ENCODE peak calls at places on chromosomes 11 and 22, in five cellular contexts. T is A549, D is fibroblast of lung, N is cardiac muscle cell, I is Panc1. V is an unnamed sample. For H3K4me1, the result is how much of the 10 kb centered on the place peaks cover.

GRCh38 chr22:43090130-43090789 is 1.1 kb upstream of the TTLL1 start:
- DNase-seq in I (peak), D (peak), N (peak), T (peak), V (peak)

GRCh38 chr11:46277313-46277622 is 194 bp upstream of the CREB3L1 start:
- DNase-seq in N (peak), T (no peak), I (no peak), D (peak), V (peak)

GRCh38 chr11:67468056-67468455 is 995 bp downstream of the TMEM134 start:
- DNase-seq in N (no peak), D (no peak), T (no peak), I (no peak), V (no peak)

GRCh38 chr11:121555172-121555571 is 102.4 kb upstream of the SORL1-AS1 start:
- DNase-seq in T (no peak), I (no peak), N (no peak), D (no peak), V (no peak)

GRCh38 chr11:23284626-23285025 is 424.4 kb upstream of the CCDC179 start:
- DNase-seq in D (peak), T (no peak), N (peak), I (no peak), V (no peak)

GRCh38 chr22:24225044-24225601 is 19.8 kb downstream of the GGT5 start:
- DNase-seq in D (no peak), T (no peak), I (no peak), N (no peak), V (no peak)

GRCh38 chr22:29044657-29045176 is 16.9 kb downstream of the C22orf31 start:
- DNase-seq in N (peak), I (no peak), D (peak), T (no peak), V (peak)

GRCh38 chr11:125166347-125166841 is 1.8 kb downstream of the PKNOX2 start:
- DNase-seq in T (no peak), N (peak), I (no peak), D (peak), V (no peak)

GRCh38 chr11:8605956-8606355 is 11.9 kb upstream of the STK33 start:
- DNase-seq in I (no peak), D (no peak), N (no peak), T (no peak), V (no peak)

GRCh38 chr22:37462983-37463382 is 23.2 kb downstream of the MFNG start:
- DNase-seq in D (peak), I (no peak), T (no peak), N (peak), V (no peak)

GRCh38 chr22:24706050-24706449 is 68.5 kb downstream of the PIWIL3 start:
- DNase-seq in D (no peak), I (no peak), N (peak), T (no peak), V (no peak)

GRCh38 chr22:32354360-32355351 is 3.0 kb upstream of the RFPL3 start:
- DNase-seq in I (no peak), D (peak), T (no peak), N (peak), V (no peak)

GRCh38 chr11:118343981-118344521 is at the start of gene CD3G:
- DNase-seq in D (no peak), T (no peak), I (no peak), N (no peak), V (no peak)

GRCh38 chr22:31394326-31394725 is 5.1 kb upstream of the DRG1 start:
- DNase-seq in D (no peak), N (no peak), I (no peak), T (no peak), V (no peak)

GRCh38 chr22:46795845-46796565 is 33.6 kb downstream of the TBC1D22A start:
- DNase-seq in T (no peak), I (no peak), N (no peak), D (no peak), V (no peak)

GRCh38 chr11:27064086-27064485 is 23.5 kb downstream of the BBOX1 start:
- DNase-seq in D (no peak), T (no peak), N (no peak), I (no peak), V (no peak)

GRCh38 chr11:33476945-33477584 is 219.9 kb downstream of the HIPK3 start:
- DNase-seq in T (no peak), D (peak), N (peak), I (no peak), V (no peak)

GRCh38 chr11:119666463-119667131 is 62.4 kb downstream of the NECTIN1 start:
- DNase-seq in N (peak), D (peak), T (peak), I (peak), V (peak)

GRCh38 chr22:41826430-41827383 is 6.2 kb upstream of the SREBF2 start:
- DNase-seq in I (no peak), D (peak), T (no peak), N (no peak), V (no peak)

GRCh38 chr11:18704698-18705097 is 6.1 kb downstream of the TMEM86A start:
- DNase-seq in I (no peak), N (peak), T (no peak), D (no peak), V (no peak)

GRCh38 chr11:73157141-73158010 is 15.3 kb upstream of the FCHSD2 start:
- DNase-seq in I (no peak), N (peak), T (no peak), D (peak), V (peak)

GRCh38 chr22:48139776-48140175 is 1377.3 kb downstream of the TBC1D22A start:
- DNase-seq in D (no peak), N (no peak), T (no peak), I (no peak), V (no peak)

GRCh38 chr22:23072911-23073491 is 2.7 kb downstream of the GNAZ start:
- DNase-seq in D (no peak), I (no peak), T (no peak), N (no peak), V (peak)

GRCh38 chr11:69718147-69718546 is 14.3 kb upstream of the FGF19 start:
- DNase-seq in T (peak), D (peak), I (no peak), N (peak), V (peak)

GRCh38 chr11:20032577-20033265 is 127.6 kb downstream of the DBX1 start:
- DNase-seq in I (no peak), D (no peak), N (no peak), T (no peak), V (no peak)

GRCh38 chr11:86816251-86816726 is 15.9 kb downstream of the PRSS23 start:
- DNase-seq in T (no peak), N (peak), I (no peak), D (peak), V (peak)

GRCh38 chr11:72411623-72412532 is 22.5 kb downstream of the CLPB start:
- DNase-seq in D (no peak), T (no peak), I (no peak), N (no peak), V (no peak)

GRCh38 chr22:27952091-27952490 is 33.0 kb upstream of the PITPNB start:
- DNase-seq in D (peak), T (no peak), I (no peak), N (peak), V (peak)

GRCh38 chr22:40273319-40273718 is 73.0 kb upstream of the ADSL start:
- DNase-seq in T (no peak), D (no peak), I (no peak), N (no peak), V (no peak)

GRCh38 chr11:1336836-1337646 is 27.6 kb upstream of the TOLLIP start:
- DNase-seq in N (no peak), I (no peak), T (no peak), D (no peak), V (no peak)

GRCh38 chr22:49930128-49930527 is 11.7 kb downstream of the CRELD2 start:
- DNase-seq in I (no peak), D (no peak), N (no peak), T (no peak), V (no peak)

GRCh38 chr22:49928185-49928495 is 9.7 kb downstream of the CRELD2 start:
- DNase-seq in I (no peak), D (no peak), N (no peak), T (no peak), V (no peak)

GRCh38 chr22:49927483-49928184 is 9.2 kb downstream of the CRELD2 start:
- DNase-seq in D (no peak), N (no peak), T (no peak), I (no peak), V (no peak)

GRCh38 chr22:49929553-49929979 is 11.1 kb downstream of the CRELD2 start:
- DNase-seq in T (no peak), D (no peak), N (peak), I (no peak), V (no peak)

DNA sequence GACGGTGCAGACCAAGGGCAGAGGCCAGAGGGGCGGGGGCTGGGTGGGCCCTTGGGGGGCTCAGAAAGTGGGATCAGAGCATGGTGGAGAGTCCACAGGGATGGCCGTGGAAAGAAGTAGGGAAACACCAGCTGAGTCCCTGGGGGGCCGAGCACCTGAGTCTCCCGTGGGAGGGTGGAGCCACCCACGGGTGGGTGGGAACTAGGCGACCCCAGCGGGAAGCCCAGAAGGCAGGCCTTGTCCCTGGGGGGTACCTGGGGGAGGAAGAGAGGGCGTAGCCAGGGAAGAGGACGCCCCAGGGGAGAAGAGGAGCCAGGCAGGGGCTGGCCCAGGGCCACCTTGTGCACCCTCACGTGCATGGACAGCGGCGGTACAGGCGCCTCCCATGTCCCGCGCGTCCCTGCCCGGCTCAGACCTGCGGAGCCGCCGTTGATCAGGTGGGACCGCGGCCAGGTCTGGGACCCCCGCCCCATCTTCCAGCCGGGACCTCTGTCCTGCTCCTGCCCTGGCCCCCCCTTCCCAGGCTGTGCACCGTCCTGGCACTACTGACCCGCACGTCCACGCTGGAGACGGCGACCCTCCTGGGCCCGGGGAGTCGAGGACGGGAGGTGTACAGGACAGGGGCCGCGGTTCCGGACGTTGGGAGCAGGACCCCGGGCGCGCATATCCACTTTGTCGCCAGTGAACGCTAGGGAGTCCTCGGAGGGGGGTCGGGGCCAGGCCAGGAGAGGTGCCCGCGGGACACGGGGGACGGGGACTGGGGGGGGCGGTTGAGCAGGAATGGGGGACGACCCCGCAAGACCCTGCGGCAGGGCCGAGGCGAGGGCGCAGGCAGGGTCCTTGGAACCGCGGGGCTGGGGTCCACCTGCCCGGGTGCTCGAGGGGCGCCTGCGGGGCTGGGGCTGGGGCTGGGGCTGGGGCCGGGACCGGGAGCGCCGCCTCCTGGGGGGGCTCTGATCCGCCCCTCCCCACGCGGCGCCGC is 10.4 kb downstream of the CRELD2 start:
- DNase-seq in T (no peak), N (no peak), I (no peak), D (no peak), V (no peak)
- H3K4me1 ChIP-seq in T (under half), N (under half), I (under half), D (under half), V (under half)

DNA sequence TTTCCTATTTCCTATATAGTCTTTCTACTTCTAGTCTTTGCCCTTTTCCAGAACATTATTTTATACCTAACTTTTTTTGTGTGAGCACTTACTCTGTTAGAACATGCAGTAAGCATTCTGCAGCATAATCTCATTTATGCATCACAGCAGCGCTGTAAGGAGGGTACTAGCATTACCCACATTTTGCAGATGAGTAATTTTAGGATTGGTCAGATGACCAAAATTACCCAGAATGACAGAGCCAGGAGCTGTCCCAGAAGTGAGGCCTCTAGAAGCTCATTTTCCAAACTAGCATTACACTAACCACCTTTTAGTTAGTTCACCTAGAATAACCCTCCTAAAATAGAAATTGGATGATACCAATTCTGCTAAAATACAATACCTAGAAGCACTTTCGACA is 47.1 kb upstream of the ARHGAP32 start:
- DNase-seq in N (no peak), T (no peak), I (no peak), D (no peak), V (no peak)
- H3K27ac ChIP-seq in N (no peak), T (no peak), I (no peak), D (no peak), V (no peak)

GRCh38 chr11:75351541-75352416 is at the start of gene ARRB1:
- DNase-seq in T (peak), D (peak), N (peak), I (no peak), V (no peak)

GRCh38 chr11:75350743-75351540 is 519 bp downstream of the ARRB1 start:
- DNase-seq in T (no peak), N (peak), I (no peak), D (peak), V (no peak)

GRCh38 chr11:75349540-75350116 is 1.8 kb downstream of the ARRB1 start:
- DNase-seq in T (no peak), I (no peak), N (no peak), D (no peak), V (no peak)

GRCh38 chr11:75347781-75348613 is 3.5 kb downstream of the ARRB1 start:
- DNase-seq in T (no peak), D (peak), N (peak), I (no peak), V (no peak)

DNA sequence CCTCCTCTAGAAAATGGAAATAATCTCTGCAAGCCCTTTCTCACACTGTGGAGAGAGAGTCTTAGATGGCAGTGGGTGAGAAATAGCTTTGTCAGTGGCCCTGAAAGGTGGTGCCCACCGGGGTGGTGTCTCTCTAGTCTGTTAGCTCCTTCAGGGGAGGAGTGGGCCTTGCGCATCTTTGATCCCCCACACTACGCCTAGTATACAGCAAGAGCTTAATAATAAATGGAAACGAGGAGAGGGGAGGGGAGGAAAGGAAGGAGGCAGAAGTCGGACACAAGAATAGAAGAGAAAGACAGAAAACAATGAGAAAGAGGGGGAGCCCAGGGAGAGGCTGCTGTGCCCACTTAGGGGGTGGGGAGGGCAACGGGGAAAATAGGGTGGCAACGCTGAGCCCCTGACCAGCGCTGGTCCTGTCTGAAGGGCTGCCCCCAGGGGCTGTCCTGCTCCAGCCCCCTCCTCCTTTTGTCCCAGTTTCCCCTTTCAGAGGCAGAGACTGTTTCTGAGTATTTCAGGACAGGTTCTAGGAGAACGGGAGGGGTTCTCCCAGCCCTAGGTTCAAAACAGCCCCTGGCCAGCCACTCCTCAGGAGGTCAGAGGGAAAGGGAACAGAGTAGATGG is 1.2 kb downstream of the ARRB1 start:
- DNase-seq in N (no peak), I (no peak), T (no peak), D (no peak), V (no peak)
- H3K4me1 ChIP-seq in N (under half), I (half or more), T (under half), D (under half), V (under half)

GRCh38 chr11:60910711-60911366 is 3.1 kb upstream of the TMEM109 start:
- DNase-seq in I (no peak), D (no peak), N (no peak), T (no peak), V (no peak)

GRCh38 chr11:60910281-60910687 is 3.7 kb upstream of the TMEM109 start:
- DNase-seq in I (no peak), T (no peak), D (no peak), N (no peak), V (no peak)

GRCh38 chr11:60913793-60914619 is at the start of gene TMEM109:
- DNase-seq in T (peak), N (peak), D (peak), I (peak), V (peak)

GRCh38 chr11:60912851-60913550 is 957 bp upstream of the TMEM109 start:
- DNase-seq in N (no peak), T (no peak), I (no peak), D (no peak), V (no peak)

DNA sequence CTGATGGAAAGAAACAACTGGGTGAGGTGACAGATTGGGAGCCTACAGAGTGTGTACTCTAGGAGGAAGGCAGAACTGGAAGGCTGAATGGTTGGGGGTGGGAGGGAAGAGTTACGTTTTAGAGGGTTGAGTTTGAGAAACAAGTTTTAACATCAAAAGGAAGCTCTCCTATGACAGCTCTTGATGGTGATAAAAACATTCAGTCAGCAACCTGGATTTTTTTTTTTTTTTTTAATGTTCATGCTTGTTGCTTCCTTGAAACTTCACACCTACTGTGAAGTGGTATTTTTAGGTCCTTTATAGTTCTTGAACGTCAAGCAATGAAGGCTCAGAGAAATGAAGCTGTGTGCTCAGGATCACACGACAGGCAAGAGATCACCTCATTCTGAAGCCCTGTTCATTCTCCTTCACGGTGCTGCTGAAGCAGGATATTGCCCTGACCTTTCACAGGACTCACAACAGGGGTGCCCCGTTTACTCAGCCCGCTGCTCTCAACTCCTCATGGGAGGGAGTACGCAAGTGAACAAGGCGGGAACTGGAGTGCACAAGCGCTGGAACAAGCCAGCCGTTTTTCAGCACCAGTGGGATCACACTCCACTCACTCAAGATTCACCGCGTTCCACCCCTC is 1.6 kb upstream of the TMEM109 start:
- DNase-seq in T (no peak), N (no peak), D (no peak), I (no peak), V (no peak)
- H3K27ac ChIP-seq in T (no peak), N (peak), D (no peak), I (no peak), V (no peak)

DNA sequence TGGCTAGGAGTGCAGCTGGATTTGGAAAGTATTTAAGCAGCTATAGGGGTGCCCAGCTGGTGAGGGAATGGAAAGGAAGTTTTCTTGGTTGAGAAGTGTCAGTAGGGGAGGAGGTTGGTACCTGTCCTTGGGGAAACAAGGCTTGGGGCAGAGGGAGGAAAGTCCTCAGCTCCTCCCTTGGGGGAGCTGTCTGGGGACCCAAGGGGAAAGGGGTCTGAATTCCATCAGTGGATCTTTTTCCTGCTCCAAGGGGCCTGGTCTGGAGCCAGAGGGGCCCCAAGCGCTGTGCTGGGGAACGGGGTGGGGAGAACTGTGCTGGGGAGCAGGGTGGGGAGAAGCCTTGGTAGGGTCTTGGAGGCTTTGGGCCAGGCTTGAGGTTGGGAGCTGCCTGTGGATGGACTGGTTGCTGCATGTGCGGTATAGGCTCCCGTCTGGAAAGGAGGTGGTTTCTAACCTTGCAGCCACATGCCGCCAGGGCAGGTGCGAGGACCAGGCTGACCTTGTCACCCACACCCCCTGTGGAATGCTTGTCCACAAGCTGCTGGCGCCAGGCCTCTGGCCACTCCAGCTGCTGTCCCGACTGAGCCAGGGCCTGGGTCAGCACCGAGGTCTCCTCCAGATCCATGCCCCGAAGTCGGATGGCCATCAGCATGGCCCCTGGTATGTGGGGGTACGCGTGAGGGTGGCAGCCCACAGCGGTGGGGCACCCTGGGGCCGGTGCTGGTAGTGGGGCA is 963 bp downstream of the TYMP start:
- DNase-seq in I (no peak), T (no peak), N (no peak), D (no peak), V (no peak)
- H3K4me1 ChIP-seq in I (under half), T (under half), N (under half), D (under half), V (half or more)

GRCh38 chr11:12773591-12773990 is 99.4 kb downstream of the TEAD1 start:
- DNase-seq in I (no peak), N (no peak), D (no peak), T (no peak), V (no peak)
- H3K27ac ChIP-seq in I (no peak), N (no peak), D (no peak), T (peak), V (no peak)